ENCODE peak calls at places on chromosomes 11 and 22, in eight cellular contexts. B is prostate gland, X is stomach, A is transverse colon, Q is H1, L is GM12891, O is endothelial cell of umbilical vein, G is suprapubic skin. N is an unnamed sample.

GRCh38 chr11:95087171-95087570 is 2.5 kb upstream of the ENDOD1 start:
- DNase-seq in B (no peak), X (no peak), A (no peak), Q (no peak), L (no peak), O (no peak), G (no peak), N (no peak)

GRCh38 chr11:17770048-17770652 is 35.6 kb downstream of the KCNC1 start:
- DNase-seq in B (no peak), X (peak), A (peak), Q (no peak), L (no peak), O (no peak), G (no peak), N (peak)

GRCh38 chr11:12377106-12377823 is at the start of gene PARVA:
- DNase-seq in B (peak), X (peak), A (peak), Q (peak), L (no peak), O (peak), G (peak), N (no peak)

GRCh38 chr11:76233936-76234703 is 27.8 kb upstream of the WNT11 start:
- DNase-seq in B (no peak), X (no peak), A (peak), Q (no peak), L (peak), O (peak), G (peak), N (peak)

GRCh38 chr11:60515144-60515855 is at the start of gene MS4A13:
- DNase-seq in B (no peak), X (no peak), A (no peak), Q (no peak), L (no peak), O (no peak), G (no peak), N (no peak)

GRCh38 chr11:13287026-13287425 is 9.4 kb downstream of the BMAL1 start:
- DNase-seq in B (no peak), X (no peak), A (no peak), Q (no peak), L (no peak), O (no peak), G (no peak), N (no peak)

GRCh38 chr11:122732342-122733300 is 77.1 kb downstream of the UBASH3B start:
- DNase-seq in B (no peak), X (no peak), A (no peak), Q (no peak), L (no peak), O (peak), G (no peak), N (no peak)

GRCh38 chr11:75349540-75350116 is 1.8 kb downstream of the ARRB1 start:
- DNase-seq in B (no peak), X (no peak), A (no peak), Q (no peak), L (no peak), O (peak), G (no peak), N (peak)

GRCh38 chr11:8227156-8228152 is 36.2 kb downstream of the LMO1 start:
- DNase-seq in B (no peak), X (no peak), A (no peak), Q (no peak), L (no peak), O (no peak), G (no peak), N (no peak)

GRCh38 chr11:46105902-46106301 is 15.4 kb downstream of the PHF21A start:
- DNase-seq in B (no peak), X (no peak), A (no peak), Q (no peak), L (no peak), O (no peak), G (no peak), N (no peak)

GRCh38 chr22:41487037-41487963 is 18.4 kb downstream of the ACO2 start:
- DNase-seq in B (no peak), X (no peak), A (no peak), Q (no peak), L (no peak), O (no peak), G (no peak), N (no peak)

GRCh38 chr11:25776238-25776637 is 555.7 kb upstream of the ANO3 start:
- DNase-seq in B (no peak), X (no peak), A (no peak), Q (no peak), L (no peak), O (no peak), G (no peak), N (no peak)

GRCh38 chr11:130070109-130070828 is 575 bp downstream of the APLP2 start:
- DNase-seq in B (peak), X (peak), A (peak), Q (peak), L (peak), O (peak), G (peak), N (peak)

GRCh38 chr11:46555269-46556054 is 38.4 kb downstream of the AMBRA1 start:
- DNase-seq in B (no peak), X (no peak), A (no peak), Q (no peak), L (no peak), O (peak), G (no peak), N (no peak)

GRCh38 chr22:32836286-32836859 is 34.9 kb downstream of the TIMP3 start:
- DNase-seq in B (no peak), X (no peak), A (no peak), Q (no peak), L (peak), O (no peak), G (no peak), N (no peak)

GRCh38 chr11:19727246-19727645 is 14.6 kb downstream of the NAV2 start:
- DNase-seq in B (no peak), X (no peak), A (no peak), Q (no peak), L (no peak), O (no peak), G (no peak), N (no peak)

GRCh38 chr22:44586337-44586990 is 88.4 kb upstream of the RTL6 start:
- DNase-seq in B (no peak), X (no peak), A (no peak), Q (no peak), L (no peak), O (no peak), G (peak), N (peak)

GRCh38 chr22:45612940-45613339 is 58.7 kb upstream of the ATXN10 start:
- DNase-seq in B (no peak), X (no peak), A (no peak), Q (no peak), L (no peak), O (no peak), G (no peak), N (no peak)

GRCh38 chr11:72642815-72643511 is 31.3 kb downstream of the PDE2A start:
- DNase-seq in B (peak), X (peak), A (peak), Q (peak), L (peak), O (peak), G (no peak), N (peak)

GRCh38 chr22:17412232-17412631 is 43.0 kb downstream of the CECR2 start:
- DNase-seq in B (no peak), X (no peak), A (no peak), Q (no peak), L (no peak), O (no peak), G (no peak), N (no peak)

GRCh38 chr11:119369035-119369925 is 12.2 kb downstream of the USP2 start:
- DNase-seq in B (no peak), X (no peak), A (peak), Q (no peak), L (no peak), O (no peak), G (no peak), N (no peak)

GRCh38 chr22:31210830-31211503 is 1.1 kb upstream of the LIMK2 start:
- DNase-seq in B (no peak), X (no peak), A (peak), Q (no peak), L (no peak), O (peak), G (peak), N (no peak)

GRCh38 chr22:50315289-50316113 is 8.1 kb upstream of the PLXNB2 start:
- DNase-seq in B (no peak), X (no peak), A (no peak), Q (no peak), L (no peak), O (no peak), G (no peak), N (no peak)

GRCh38 chr11:121688860-121689614 is 236.3 kb upstream of the SORL1-AS1 start:
- DNase-seq in B (no peak), X (no peak), A (no peak), Q (no peak), L (no peak), O (no peak), G (no peak), N (no peak)

GRCh38 chr11:4044971-4045646 is 49.5 kb upstream of the RRM1 start:
- DNase-seq in B (peak), X (no peak), A (no peak), Q (no peak), L (no peak), O (peak), G (no peak), N (no peak)

GRCh38 chr11:115452245-115452644 is 52.0 kb downstream of the CADM1 start:
- DNase-seq in B (no peak), X (no peak), A (no peak), Q (no peak), L (no peak), O (no peak), G (no peak), N (no peak)

GRCh38 chr22:22710719-22711531 is 66.5 kb downstream of the GGTLC2 start:
- DNase-seq in B (peak), X (peak), A (peak), Q (peak), L (no peak), O (peak), G (no peak), N (peak)

GRCh38 chr11:37972691-37973090 is 1374.7 kb upstream of the RAG2 start:
- DNase-seq in B (no peak), X (no peak), A (no peak), Q (no peak), L (no peak), O (peak), G (no peak), N (no peak)

GRCh38 chr22:29342177-29342576 is 26.7 kb upstream of the RASL10A start:
- DNase-seq in B (no peak), X (no peak), A (no peak), Q (no peak), L (no peak), O (no peak), G (no peak), N (no peak)

GRCh38 chr11:68932933-68933577 is 29.4 kb downstream of the IGHMBP2 start:
- DNase-seq in B (no peak), X (no peak), A (no peak), Q (no peak), L (no peak), O (no peak), G (no peak), N (peak)

GRCh38 chr11:12377824-12378593 is 638 bp downstream of the PARVA start:
- DNase-seq in B (peak), X (peak), A (peak), Q (peak), L (no peak), O (peak), G (peak), N (no peak)

GRCh38 chr11:130103296-130103814 is 33.7 kb downstream of the APLP2 start:
- DNase-seq in B (no peak), X (no peak), A (no peak), Q (no peak), L (no peak), O (peak), G (no peak), N (no peak)

GRCh38 chr22:50620861-50621490 is 7.0 kb downstream of the ARSA start:
- DNase-seq in B (no peak), X (no peak), A (peak), Q (no peak), L (no peak), O (no peak), G (no peak), N (peak)

GRCh38 chr11:8690374-8691342 is 8.1 kb downstream of the RPL27A start:
- DNase-seq in B (no peak), X (no peak), A (no peak), Q (no peak), L (no peak), O (no peak), G (peak), N (no peak)

GRCh38 chr11:118086913-118087768 is at the start of gene SMIM35:
- DNase-seq in B (no peak), X (no peak), A (no peak), Q (no peak), L (no peak), O (no peak), G (no peak), N (no peak)

GRCh38 chr11:46760429-46761128 is 41.6 kb downstream of the F2 start:
- DNase-seq in B (no peak), X (no peak), A (no peak), Q (no peak), L (no peak), O (no peak), G (no peak), N (no peak)

GRCh38 chr11:73429121-73429740 is 53.0 kb downstream of the RELT start:
- DNase-seq in B (no peak), X (no peak), A (no peak), Q (no peak), L (no peak), O (peak), G (no peak), N (no peak)

GRCh38 chr22:29621761-29622526 is 18.5 kb downstream of the NF2 start:
- DNase-seq in B (no peak), X (no peak), A (no peak), Q (no peak), L (no peak), O (peak), G (no peak), N (no peak)

GRCh38 chr22:31136711-31137110 is 3.6 kb downstream of the PLA2G3 start:
- DNase-seq in B (no peak), X (no peak), A (no peak), Q (no peak), L (no peak), O (no peak), G (no peak), N (peak)

DNA sequence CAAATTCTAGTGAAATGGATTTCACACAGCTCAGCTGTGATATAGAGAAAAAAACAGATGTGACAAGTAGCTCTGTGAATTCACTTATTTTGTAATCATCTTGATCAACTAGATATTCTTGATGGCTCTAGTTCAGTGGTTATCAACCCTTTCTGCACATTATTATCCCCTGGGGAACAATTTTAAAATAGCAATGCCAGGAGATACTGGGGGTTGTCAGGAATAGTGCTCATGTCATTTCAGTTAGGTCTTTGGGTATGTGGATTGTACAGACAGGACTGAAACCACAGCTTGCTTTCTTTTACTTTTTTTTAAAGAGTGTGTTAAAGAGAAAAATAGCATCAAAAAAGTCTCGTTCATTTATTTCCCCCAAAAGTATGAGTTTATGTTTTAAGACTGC is 269.0 kb upstream of the PDGFD start:
- DNase-seq in B (no peak), X (no peak), A (no peak), Q (no peak), L (no peak), O (no peak), G (no peak), N (no peak)
- TF ChIP-seq POLR2AphosphoS5 in B (no peak), X (no peak), A (no peak), Q (no peak), L (no peak), O (no peak), G (no peak), N (no peak)

GRCh38 chr11:32792948-32793475 is 1.4 kb downstream of the CCDC73 start:
- DNase-seq in B (peak), X (peak), A (peak), Q (peak), L (peak), O (peak), G (no peak), N (no peak)

GRCh38 chr11:32792111-32792947 is 2.1 kb downstream of the CCDC73 start:
- DNase-seq in B (no peak), X (no peak), A (no peak), Q (no peak), L (no peak), O (no peak), G (no peak), N (no peak)

GRCh38 chr11:32796425-32796824 is 2.0 kb upstream of the CCDC73 start:
- DNase-seq in B (no peak), X (no peak), A (no peak), Q (no peak), L (no peak), O (no peak), G (no peak), N (no peak)

GRCh38 chr11:32794439-32794838 is at the start of gene CCDC73:
- DNase-seq in B (no peak), X (no peak), A (no peak), Q (no peak), L (no peak), O (no peak), G (no peak), N (no peak)

DNA sequence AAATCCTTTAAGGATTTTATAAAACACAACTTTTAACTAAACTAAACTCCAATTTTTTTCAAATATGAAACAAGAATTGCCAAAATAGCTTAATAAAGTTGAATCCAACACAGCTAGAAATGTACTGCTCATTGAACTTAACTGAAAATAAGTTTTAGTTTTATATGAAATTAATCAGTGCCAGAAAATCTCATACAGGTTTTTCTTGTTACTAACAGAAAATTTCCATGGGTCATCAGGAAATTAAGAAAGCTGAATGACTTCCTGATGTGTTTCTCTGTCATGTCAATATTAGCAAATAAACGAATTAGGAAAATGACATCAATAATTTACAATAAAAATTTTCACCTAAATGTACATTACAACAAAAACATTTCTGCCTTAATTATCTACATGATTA is 3.5 kb downstream of the CCDC73 start:
- DNase-seq in B (no peak), X (no peak), A (no peak), Q (no peak), L (no peak), O (no peak), G (no peak), N (no peak)
- TF ChIP-seq POLR2AphosphoS5 in B (no peak), X (no peak), A (no peak), Q (no peak), L (no peak), O (no peak), G (no peak), N (no peak)

DNA sequence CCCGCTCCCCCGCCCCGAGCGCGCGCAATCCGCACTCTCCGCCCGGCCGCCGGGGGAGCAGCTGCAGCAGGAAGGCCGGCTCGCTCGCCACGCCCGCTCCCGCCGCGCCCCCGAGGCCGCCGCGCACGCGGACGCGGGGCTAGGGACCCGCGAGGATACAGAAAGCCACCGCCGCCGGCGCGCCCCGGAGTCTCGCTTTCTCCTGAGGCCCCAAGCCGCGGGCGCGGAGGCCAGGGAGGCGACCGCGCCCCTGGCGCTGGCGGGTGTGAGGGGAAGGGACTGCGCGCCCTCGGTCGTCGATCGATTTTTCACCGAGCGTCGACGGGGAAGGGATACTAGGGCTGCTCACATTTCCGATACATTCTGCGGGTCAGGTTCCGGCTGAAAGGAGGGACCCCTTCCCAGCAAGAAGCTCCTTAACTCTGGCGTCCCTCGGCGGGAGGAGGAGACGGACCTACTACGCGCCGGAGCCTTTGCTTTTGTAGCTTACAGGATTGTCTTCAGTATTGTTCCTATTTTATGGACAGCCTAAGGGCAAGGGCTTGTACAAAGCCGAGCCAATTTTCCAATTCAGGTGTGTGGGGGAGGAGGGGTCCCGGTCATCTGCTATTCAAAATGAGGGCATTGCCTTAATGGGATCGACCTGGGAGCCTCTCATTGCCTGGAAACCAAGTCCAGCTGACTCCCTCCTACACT is 416 bp upstream of the GAB2 start:
- DNase-seq in B (peak), X (peak), A (peak), Q (peak), L (peak), O (peak), G (peak), N (peak)
- TF ChIP-seq POLR2AphosphoS5 in B (no peak), X (peak), A (peak), Q (no peak), L (no peak), O (peak), G (no peak), N (peak)

GRCh38 chr11:65435981-65436411 is 13.4 kb downstream of the NEAT1 start:
- DNase-seq in B (peak), X (peak), A (peak), Q (peak), L (no peak), O (peak), G (peak), N (peak)
- TF ChIP-seq POLR2AphosphoS5 in B (no peak), X (no peak), A (no peak), Q (no peak), L (no peak), O (no peak), G (peak), N (peak)

GRCh38 chr11:126384053-126384335 is 28.5 kb downstream of the ST3GAL4 start:
- DNase-seq in B (no peak), X (no peak), A (no peak), Q (no peak), L (no peak), O (no peak), G (no peak), N (no peak)

GRCh38 chr11:126387856-126388255 is 32.4 kb downstream of the ST3GAL4 start:
- DNase-seq in B (no peak), X (no peak), A (no peak), Q (no peak), L (no peak), O (no peak), G (no peak), N (no peak)

GRCh38 chr11:126383301-126384052 is 28.0 kb downstream of the ST3GAL4 start:
- DNase-seq in B (no peak), X (no peak), A (no peak), Q (no peak), L (no peak), O (no peak), G (peak), N (peak)

GRCh38 chr11:126384449-126385070 is 29.1 kb downstream of the ST3GAL4 start:
- DNase-seq in B (no peak), X (no peak), A (peak), Q (no peak), L (no peak), O (no peak), G (peak), N (peak)

GRCh38 chr11:126385991-126386728 is 30.7 kb downstream of the ST3GAL4 start:
- DNase-seq in B (no peak), X (no peak), A (no peak), Q (no peak), L (no peak), O (no peak), G (peak), N (peak)
- TF ChIP-seq POLR2AphosphoS5 in B (no peak), X (no peak), A (no peak), Q (no peak), L (no peak), O (no peak), G (no peak), N (no peak)

N was measured in spleen.